ENCODE peak calls at places on chromosomes 3 and 15, in five cellular contexts. One of them, this sample, is unnamed.

GRCh38 chr3:14288833-14289451 is 110.3 kb downstream of the LSM3 start:
- DNase-seq in brain microvascular endothelial cell: no peak
- DNase-seq in mammary epithelial cell: no peak
- DNase-seq in cardiac muscle cell: no peak
- DNase-seq in stomach: no peak
- DNase-seq in this sample: no peak

GRCh38 chr3:45528429-45528828 is 66.1 kb upstream of the LIMD1 start:
- DNase-seq in brain microvascular endothelial cell: no peak
- DNase-seq in cardiac muscle cell: no peak
- DNase-seq in mammary epithelial cell: peak
- DNase-seq in stomach: no peak
- DNase-seq in this sample: no peak

GRCh38 chr3:140859592-140860336 is 81.9 kb upstream of the SLC25A36 start:
- DNase-seq in cardiac muscle cell: no peak
- DNase-seq in brain microvascular endothelial cell: no peak
- DNase-seq in mammary epithelial cell: peak
- DNase-seq in stomach: no peak
- DNase-seq in this sample: peak

GRCh38 chr15:53962646-53963561 is 15.3 kb upstream of the UNC13C start:
- DNase-seq in mammary epithelial cell: no peak
- DNase-seq in stomach: peak
- DNase-seq in brain microvascular endothelial cell: peak
- DNase-seq in cardiac muscle cell: peak
- DNase-seq in this sample: no peak

GRCh38 chr3:169699536-169700050 is 36.1 kb upstream of the MECOM start:
- DNase-seq in stomach: no peak
- DNase-seq in brain microvascular endothelial cell: no peak
- DNase-seq in cardiac muscle cell: no peak
- DNase-seq in mammary epithelial cell: no peak
- DNase-seq in this sample: no peak

GRCh38 chr3:140134231-140134630 is 199.2 kb downstream of the CLSTN2 start:
- DNase-seq in brain microvascular endothelial cell: no peak
- DNase-seq in stomach: no peak
- DNase-seq in cardiac muscle cell: no peak
- DNase-seq in mammary epithelial cell: no peak
- DNase-seq in this sample: no peak

GRCh38 chr15:39828374-39828931 is 45.8 kb upstream of the FSIP1 start:
- DNase-seq in mammary epithelial cell: no peak
- DNase-seq in brain microvascular endothelial cell: peak
- DNase-seq in cardiac muscle cell: peak
- DNase-seq in stomach: no peak
- DNase-seq in this sample: no peak

GRCh38 chr3:131216801-131217200 is 164.8 kb upstream of the NUDT16 start:
- DNase-seq in cardiac muscle cell: no peak
- DNase-seq in brain microvascular endothelial cell: peak
- DNase-seq in mammary epithelial cell: peak
- DNase-seq in stomach: peak
- DNase-seq in this sample: peak

GRCh38 chr15:53611145-53611920 is 148.1 kb downstream of the WDR72 start:
- DNase-seq in stomach: no peak
- DNase-seq in brain microvascular endothelial cell: peak
- DNase-seq in mammary epithelial cell: no peak
- DNase-seq in cardiac muscle cell: no peak
- DNase-seq in this sample: no peak

GRCh38 chr3:124786491-124787241 is 56.4 kb downstream of the UMPS start:
- DNase-seq in cardiac muscle cell: no peak
- DNase-seq in mammary epithelial cell: peak
- DNase-seq in brain microvascular endothelial cell: no peak
- DNase-seq in stomach: no peak
- DNase-seq in this sample: no peak

GRCh38 chr3:61772439-61772838 is 211.1 kb downstream of the PTPRG start:
- DNase-seq in cardiac muscle cell: no peak
- DNase-seq in stomach: no peak
- DNase-seq in brain microvascular endothelial cell: no peak
- DNase-seq in mammary epithelial cell: no peak
- DNase-seq in this sample: no peak

GRCh38 chr15:78067328-78068241 is 9.9 kb downstream of the TBC1D2B start:
- DNase-seq in mammary epithelial cell: no peak
- DNase-seq in stomach: peak
- DNase-seq in brain microvascular endothelial cell: no peak
- DNase-seq in cardiac muscle cell: no peak
- DNase-seq in this sample: no peak
- H3K27ac ChIP-seq in mammary epithelial cell: no peak
- H3K27ac ChIP-seq in stomach: peak
- H3K27ac ChIP-seq in brain microvascular endothelial cell: peak
- H3K27ac ChIP-seq in cardiac muscle cell: no peak
- H3K27ac ChIP-seq in this sample: no peak

GRCh38 chr3:52798978-52799476 is 4.4 kb downstream of the ITIH3 start:
- DNase-seq in stomach: peak
- DNase-seq in cardiac muscle cell: no peak
- DNase-seq in mammary epithelial cell: peak
- DNase-seq in brain microvascular endothelial cell: no peak
- DNase-seq in this sample: peak

GRCh38 chr3:52796411-52796810 is 1.8 kb downstream of the ITIH3 start:
- DNase-seq in stomach: no peak
- DNase-seq in brain microvascular endothelial cell: no peak
- DNase-seq in cardiac muscle cell: no peak
- DNase-seq in mammary epithelial cell: no peak
- DNase-seq in this sample: no peak

GRCh38 chr3:52795298-52795900 is 803 bp downstream of the ITIH3 start:
- DNase-seq in stomach: no peak
- DNase-seq in mammary epithelial cell: no peak
- DNase-seq in brain microvascular endothelial cell: no peak
- DNase-seq in cardiac muscle cell: no peak
- DNase-seq in this sample: no peak

GRCh38 chr3:52800079-52800478 is 5.5 kb downstream of the ITIH3 start:
- DNase-seq in mammary epithelial cell: no peak
- DNase-seq in cardiac muscle cell: no peak
- DNase-seq in stomach: no peak
- DNase-seq in brain microvascular endothelial cell: no peak
- DNase-seq in this sample: no peak

GRCh38 chr3:52798376-52798977 is 3.9 kb downstream of the ITIH3 start:
- DNase-seq in cardiac muscle cell: no peak
- DNase-seq in mammary epithelial cell: no peak
- DNase-seq in stomach: no peak
- DNase-seq in brain microvascular endothelial cell: no peak
- DNase-seq in this sample: no peak
- H3K27ac ChIP-seq in cardiac muscle cell: no peak
- H3K27ac ChIP-seq in mammary epithelial cell: no peak
- H3K27ac ChIP-seq in stomach: no peak
- H3K27ac ChIP-seq in brain microvascular endothelial cell: no peak
- H3K27ac ChIP-seq in this sample: no peak

GRCh38 chr15:85444329-85444605 is 63.9 kb downstream of the AKAP13 start:
- DNase-seq in stomach: no peak
- DNase-seq in mammary epithelial cell: no peak
- DNase-seq in brain microvascular endothelial cell: no peak
- DNase-seq in cardiac muscle cell: no peak
- DNase-seq in this sample: no peak
- H3K27ac ChIP-seq in stomach: no peak
- H3K27ac ChIP-seq in mammary epithelial cell: peak
- H3K27ac ChIP-seq in brain microvascular endothelial cell: no peak
- H3K27ac ChIP-seq in cardiac muscle cell: peak
- H3K27ac ChIP-seq in this sample: no peak

DNA sequence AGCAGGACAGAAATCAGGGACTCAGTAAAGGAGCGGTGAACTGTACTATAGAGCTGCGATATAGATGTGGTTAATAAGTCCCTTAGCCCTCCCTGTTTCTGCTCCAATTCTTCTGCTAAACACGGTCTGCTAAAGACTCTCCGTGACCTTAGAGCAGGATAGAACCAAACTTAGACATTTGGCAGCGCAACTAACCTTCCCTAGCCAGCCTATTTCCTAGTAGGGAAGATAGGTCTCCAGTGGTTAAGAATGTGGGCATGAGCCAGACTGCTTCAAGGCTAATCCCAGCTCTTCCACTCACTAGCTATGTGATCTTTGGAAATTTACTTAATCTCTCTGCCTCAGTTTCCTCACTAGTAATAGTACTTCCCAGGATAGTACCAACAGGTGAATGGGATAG is 193.6 kb upstream of the IL12A start:
- DNase-seq in mammary epithelial cell: no peak
- DNase-seq in cardiac muscle cell: no peak
- DNase-seq in brain microvascular endothelial cell: no peak
- DNase-seq in stomach: no peak
- DNase-seq in this sample: no peak
- H3K27ac ChIP-seq in mammary epithelial cell: no peak
- H3K27ac ChIP-seq in cardiac muscle cell: no peak
- H3K27ac ChIP-seq in brain microvascular endothelial cell: no peak
- H3K27ac ChIP-seq in stomach: no peak
- H3K27ac ChIP-seq in this sample: no peak

GRCh38 chr15:67047149-67047661 is 18.2 kb upstream of the SMAD3 start:
- DNase-seq in mammary epithelial cell: no peak
- DNase-seq in cardiac muscle cell: no peak
- DNase-seq in stomach: no peak
- DNase-seq in brain microvascular endothelial cell: no peak
- DNase-seq in this sample: no peak

GRCh38 chr15:67048281-67049279 is 16.8 kb upstream of the SMAD3 start:
- DNase-seq in brain microvascular endothelial cell: peak
- DNase-seq in mammary epithelial cell: peak
- DNase-seq in stomach: peak
- DNase-seq in cardiac muscle cell: no peak
- DNase-seq in this sample: no peak

GRCh38 chr15:67040277-67040676 is 25.1 kb upstream of the SMAD3 start:
- DNase-seq in brain microvascular endothelial cell: no peak
- DNase-seq in cardiac muscle cell: no peak
- DNase-seq in mammary epithelial cell: no peak
- DNase-seq in stomach: no peak
- DNase-seq in this sample: no peak

GRCh38 chr15:67042490-67043181 is 22.8 kb upstream of the SMAD3 start:
- DNase-seq in cardiac muscle cell: no peak
- DNase-seq in stomach: no peak
- DNase-seq in mammary epithelial cell: no peak
- DNase-seq in brain microvascular endothelial cell: peak
- DNase-seq in this sample: no peak

GRCh38 chr15:67043939-67044771 is 21.2 kb upstream of the SMAD3 start:
- DNase-seq in stomach: no peak
- DNase-seq in brain microvascular endothelial cell: no peak
- DNase-seq in mammary epithelial cell: peak
- DNase-seq in cardiac muscle cell: peak
- DNase-seq in this sample: no peak
- H3K27ac ChIP-seq in stomach: no peak
- H3K27ac ChIP-seq in brain microvascular endothelial cell: peak
- H3K27ac ChIP-seq in mammary epithelial cell: peak
- H3K27ac ChIP-seq in cardiac muscle cell: peak
- H3K27ac ChIP-seq in this sample: peak

GRCh38 chr15:70604671-70605070 is 158.7 kb downstream of the UACA start:
- DNase-seq in cardiac muscle cell: peak
- DNase-seq in brain microvascular endothelial cell: no peak
- DNase-seq in stomach: no peak
- DNase-seq in mammary epithelial cell: peak
- DNase-seq in this sample: no peak
- H3K27ac ChIP-seq in cardiac muscle cell: no peak
- H3K27ac ChIP-seq in brain microvascular endothelial cell: no peak
- H3K27ac ChIP-seq in stomach: no peak
- H3K27ac ChIP-seq in mammary epithelial cell: no peak
- H3K27ac ChIP-seq in this sample: no peak

GRCh38 chr15:84914351-84914750 is 29.9 kb downstream of the SLC28A1 start:
- DNase-seq in stomach: no peak
- DNase-seq in cardiac muscle cell: no peak
- DNase-seq in mammary epithelial cell: no peak
- DNase-seq in brain microvascular endothelial cell: no peak
- DNase-seq in this sample: no peak
- H3K27ac ChIP-seq in stomach: no peak
- H3K27ac ChIP-seq in cardiac muscle cell: peak
- H3K27ac ChIP-seq in mammary epithelial cell: peak
- H3K27ac ChIP-seq in brain microvascular endothelial cell: peak
- H3K27ac ChIP-seq in this sample: peak

DNA sequence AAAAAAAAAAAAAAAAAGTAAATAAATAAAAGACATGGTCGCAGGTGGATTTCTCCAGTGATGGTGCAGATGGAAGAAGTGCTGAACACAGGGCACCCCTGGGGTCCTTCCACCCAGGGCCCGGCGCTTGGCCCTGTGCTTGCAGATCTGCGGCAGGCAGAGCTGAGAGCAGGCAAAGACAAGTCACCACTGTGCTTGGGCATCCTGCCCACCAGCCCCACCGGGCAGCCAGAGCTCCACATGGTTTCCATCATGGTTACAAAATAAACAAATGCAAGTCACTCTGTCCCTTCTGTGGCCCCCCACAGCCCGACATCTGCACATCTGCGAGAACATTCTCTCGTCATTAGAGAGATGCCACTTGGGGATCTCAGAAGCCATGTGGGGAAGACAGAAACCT is 37.6 kb upstream of the SFMBT1 start:
- DNase-seq in brain microvascular endothelial cell: peak
- DNase-seq in stomach: no peak
- DNase-seq in cardiac muscle cell: no peak
- DNase-seq in mammary epithelial cell: no peak
- DNase-seq in this sample: no peak
- H3K27ac ChIP-seq in brain microvascular endothelial cell: no peak
- H3K27ac ChIP-seq in stomach: no peak
- H3K27ac ChIP-seq in cardiac muscle cell: no peak
- H3K27ac ChIP-seq in mammary epithelial cell: no peak
- H3K27ac ChIP-seq in this sample: no peak

DNA sequence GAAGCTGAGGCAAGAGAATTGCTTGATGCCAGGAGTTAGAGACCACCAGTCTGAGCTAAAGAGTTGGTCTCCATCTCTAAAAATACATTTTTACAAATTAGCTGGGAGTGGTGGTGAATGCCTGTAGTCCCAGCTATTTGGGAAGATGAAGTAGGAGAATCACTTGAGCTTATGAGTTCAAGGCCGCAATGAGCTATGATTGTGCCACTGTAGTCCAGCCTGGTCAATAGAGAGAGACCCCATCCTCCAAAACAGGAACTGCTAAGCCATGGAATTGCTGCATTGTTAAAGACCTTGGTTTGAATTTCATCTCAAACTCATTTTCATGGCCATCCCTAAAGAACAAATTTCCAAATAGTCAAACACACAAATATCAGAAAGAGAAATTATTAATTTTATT is 113.9 kb upstream of the AGTR1 start:
- DNase-seq in mammary epithelial cell: no peak
- DNase-seq in cardiac muscle cell: no peak
- DNase-seq in stomach: no peak
- DNase-seq in brain microvascular endothelial cell: no peak
- DNase-seq in this sample: no peak
- H3K27ac ChIP-seq in mammary epithelial cell: no peak
- H3K27ac ChIP-seq in cardiac muscle cell: no peak
- H3K27ac ChIP-seq in stomach: no peak
- H3K27ac ChIP-seq in brain microvascular endothelial cell: no peak
- H3K27ac ChIP-seq in this sample: no peak

This sample was measured in epithelial cell of prostate.